ENCODE peak calls at places on chromosomes 7 and 10, in five cellular contexts. One of them, this sample, is unnamed.

GRCh38 chr10:91366687-91367086 is 43.5 kb upstream of the HECTD2 start:
- DNase-seq in IMR-90: no peak
- DNase-seq in NB4: no peak
- DNase-seq in cardiac fibroblast: no peak
- DNase-seq in choroid plexus epithelial cell: no peak
- DNase-seq in this sample: no peak

GRCh38 chr7:117781707-117782106 is 91.5 kb downstream of the CTTNBP2 start:
- DNase-seq in IMR-90: peak; percentile 62
- DNase-seq in NB4: no peak
- DNase-seq in cardiac fibroblast: peak; percentile 18
- DNase-seq in choroid plexus epithelial cell: peak; percentile 3
- DNase-seq in this sample: no peak

GRCh38 chr10:14382022-14382421 is 51.3 kb upstream of the FRMD4A start:
- DNase-seq in IMR-90: peak; percentile 70
- DNase-seq in NB4: no peak
- DNase-seq in cardiac fibroblast: peak; percentile 28
- DNase-seq in choroid plexus epithelial cell: peak; percentile 78
- DNase-seq in this sample: peak; percentile 21

GRCh38 chr10:113268186-113268585 is 284.7 kb upstream of the HABP2 start:
- DNase-seq in IMR-90: peak; percentile 1
- DNase-seq in NB4: no peak
- DNase-seq in cardiac fibroblast: no peak
- DNase-seq in choroid plexus epithelial cell: no peak
- DNase-seq in this sample: no peak

GRCh38 chr10:130301026-130301892 is 165.1 kb downstream of the GLRX3 start:
- DNase-seq in IMR-90: no peak
- DNase-seq in NB4: peak; percentile 89
- DNase-seq in cardiac fibroblast: no peak
- DNase-seq in choroid plexus epithelial cell: peak; percentile 19
- DNase-seq in this sample: peak; percentile 89

GRCh38 chr10:123134915-123135414 is 805 bp upstream of the HMX3 start:
- DNase-seq in IMR-90: no peak
- DNase-seq in NB4: peak; percentile 72
- DNase-seq in cardiac fibroblast: no peak
- DNase-seq in choroid plexus epithelial cell: no peak
- DNase-seq in this sample: no peak

GRCh38 chr10:60425392-60426110 is 35.9 kb upstream of the ANK3 start:
- DNase-seq in IMR-90: peak; percentile 67
- DNase-seq in NB4: no peak
- DNase-seq in cardiac fibroblast: peak; percentile 78
- DNase-seq in choroid plexus epithelial cell: peak; percentile 71
- DNase-seq in this sample: peak; percentile 70

GRCh38 chr10:123141791-123142700 is 5.9 kb upstream of the HMX2 start:
- DNase-seq in IMR-90: no peak
- DNase-seq in NB4: no peak
- DNase-seq in cardiac fibroblast: no peak
- DNase-seq in choroid plexus epithelial cell: no peak
- DNase-seq in this sample: no peak

GRCh38 chr10:95388539-95388938 is 97.7 kb upstream of the PDLIM1 start:
- DNase-seq in IMR-90: no peak
- DNase-seq in NB4: no peak
- DNase-seq in cardiac fibroblast: no peak
- DNase-seq in choroid plexus epithelial cell: no peak
- DNase-seq in this sample: no peak

GRCh38 chr10:689433-690226 is at the start of gene DIP2C:
- DNase-seq in IMR-90: peak; percentile 77
- DNase-seq in NB4: no peak
- DNase-seq in cardiac fibroblast: peak; percentile 66
- DNase-seq in choroid plexus epithelial cell: peak; percentile 78
- DNase-seq in this sample: peak; percentile 81

GRCh38 chr7:27032843-27033242 is 63.0 kb downstream of the HOXA1 start:
- DNase-seq in IMR-90: peak; percentile 13
- DNase-seq in NB4: no peak
- DNase-seq in cardiac fibroblast: no peak
- DNase-seq in choroid plexus epithelial cell: no peak
- DNase-seq in this sample: no peak

GRCh38 chr10:117503170-117503885 is 39.2 kb upstream of the EMX2 start:
- DNase-seq in IMR-90: no peak
- DNase-seq in NB4: no peak
- DNase-seq in cardiac fibroblast: peak; percentile 7
- DNase-seq in choroid plexus epithelial cell: peak; percentile 12
- DNase-seq in this sample: peak; percentile 21

GRCh38 chr10:25226775-25227682 is 52.2 kb downstream of the GPR158 start:
- DNase-seq in IMR-90: peak; percentile 22
- DNase-seq in NB4: peak; percentile 33
- DNase-seq in cardiac fibroblast: peak; percentile 60
- DNase-seq in choroid plexus epithelial cell: peak; percentile 74
- DNase-seq in this sample: peak; percentile 75
- H3K4me3 ChIP-seq in IMR-90: no peak overlapping the region
- H3K4me3 ChIP-seq in NB4: no peak overlapping the region
- H3K4me3 ChIP-seq in cardiac fibroblast: no peak overlapping the region
- H3K4me3 ChIP-seq in choroid plexus epithelial cell: no peak overlapping the region
- H3K4me3 ChIP-seq in this sample: no peak overlapping the region

DNA sequence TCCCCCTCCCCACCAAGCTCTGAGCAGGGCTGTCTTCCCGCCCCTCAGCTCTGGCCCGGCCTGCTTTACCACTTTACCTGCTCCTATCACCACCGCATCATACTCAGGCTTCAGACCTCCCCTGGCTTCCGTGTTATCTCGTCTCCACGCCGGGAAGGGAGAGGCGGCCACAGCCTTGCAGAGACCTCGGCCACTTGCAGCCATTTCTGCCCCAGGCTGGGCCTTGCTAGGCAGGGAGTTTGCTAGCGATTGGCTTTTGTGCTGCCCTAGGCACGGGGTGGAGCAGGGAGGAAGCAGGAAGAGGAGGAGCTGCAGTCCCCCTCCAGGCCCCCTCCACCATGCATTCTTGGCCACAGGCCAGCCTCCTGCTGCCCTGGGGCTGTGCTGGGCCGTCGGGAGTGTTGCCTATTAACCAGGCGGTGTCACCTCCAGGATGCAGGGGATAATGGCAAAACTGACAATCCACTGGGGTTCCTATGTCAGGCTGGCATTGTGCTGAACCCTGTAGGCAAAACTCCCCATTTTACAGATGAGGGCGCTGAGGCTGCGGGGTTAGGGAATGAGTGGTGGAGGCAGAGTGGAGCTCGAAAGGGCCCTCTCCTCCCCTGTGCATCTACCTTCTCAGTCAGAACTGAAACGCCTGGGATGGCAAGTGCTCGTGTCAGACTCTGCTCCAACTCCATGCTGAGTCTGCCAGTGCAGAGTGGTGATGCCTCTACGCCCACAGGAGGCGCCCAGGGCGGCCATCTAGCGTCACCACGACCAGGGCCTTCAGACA is at the start of gene PYROXD2:
- DNase-seq in IMR-90: peak; percentile 88
- DNase-seq in NB4: peak; percentile 92
- DNase-seq in cardiac fibroblast: peak; percentile 91
- DNase-seq in choroid plexus epithelial cell: peak; percentile 95
- DNase-seq in this sample: peak; percentile 94
- TF ChIP-seq CTCF in IMR-90: no peak
- TF ChIP-seq CTCF in NB4: no peak
- TF ChIP-seq CTCF in cardiac fibroblast: no peak
- TF ChIP-seq CTCF in choroid plexus epithelial cell: no peak
- TF ChIP-seq CTCF in this sample: no peak

GRCh38 chr10:66190413-66190812 is 735.4 kb upstream of the LRRTM3 start:
- DNase-seq in IMR-90: no peak
- DNase-seq in NB4: no peak
- DNase-seq in cardiac fibroblast: no peak
- DNase-seq in choroid plexus epithelial cell: no peak
- DNase-seq in this sample: no peak
- H3K4me3 ChIP-seq in IMR-90: no peak overlapping the region
- H3K4me3 ChIP-seq in NB4: no peak overlapping the region
- H3K4me3 ChIP-seq in cardiac fibroblast: no peak overlapping the region
- H3K4me3 ChIP-seq in choroid plexus epithelial cell: no peak overlapping the region
- H3K4me3 ChIP-seq in this sample: no peak overlapping the region

GRCh38 chr7:141220263-141220662 is 146.4 kb downstream of the TMEM178B start:
- DNase-seq in IMR-90: no peak
- DNase-seq in NB4: peak; percentile 38
- DNase-seq in cardiac fibroblast: peak; percentile 5
- DNase-seq in choroid plexus epithelial cell: peak; percentile 10
- DNase-seq in this sample: no peak
- TF ChIP-seq CTCF in IMR-90: no peak
- TF ChIP-seq CTCF in NB4: peak; percentile 21
- TF ChIP-seq CTCF in cardiac fibroblast: peak; percentile 14
- TF ChIP-seq CTCF in choroid plexus epithelial cell: peak; percentile 34
- TF ChIP-seq CTCF in this sample: no peak

DNA sequence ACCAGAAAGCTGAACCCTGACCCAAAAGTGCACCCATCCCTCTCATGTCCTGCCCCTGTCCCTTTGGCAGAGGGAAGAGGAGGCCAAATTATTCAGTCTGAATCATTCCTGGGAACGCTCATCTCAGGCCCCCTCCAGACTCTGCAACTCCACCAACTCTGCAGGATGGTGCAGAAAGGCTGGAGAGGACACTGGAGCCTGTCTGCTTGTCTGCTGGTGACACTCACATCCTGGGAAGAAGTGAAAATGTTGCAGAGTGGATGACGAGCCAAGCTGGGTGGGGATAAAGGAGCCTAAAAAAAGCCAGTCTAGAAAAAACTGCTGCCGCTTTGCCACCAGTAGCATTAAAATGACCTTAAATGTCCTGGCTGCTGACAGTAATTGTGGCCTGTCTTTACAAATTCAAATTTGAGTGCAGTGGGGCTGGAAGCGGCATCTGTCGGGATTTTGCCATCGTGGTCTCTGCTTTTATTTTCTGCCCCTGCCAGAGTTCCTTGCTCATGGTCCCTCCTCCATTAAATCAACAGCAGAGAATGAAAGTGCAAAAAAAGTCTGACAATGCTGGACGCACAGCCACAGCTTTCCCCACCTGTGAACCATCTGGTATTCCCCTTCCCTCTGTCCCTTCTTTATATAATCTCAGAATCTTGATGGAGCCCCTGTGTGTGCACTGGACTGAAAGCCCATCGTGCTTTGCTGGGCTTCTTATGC is 63.9 kb downstream of the STK17A start:
- DNase-seq in IMR-90: peak; percentile 60
- DNase-seq in NB4: no peak
- DNase-seq in cardiac fibroblast: peak; percentile 67
- DNase-seq in choroid plexus epithelial cell: peak; percentile 63
- DNase-seq in this sample: peak; percentile 32
- H3K4me3 ChIP-seq in IMR-90: peak overlapping the region; percentile 0
- H3K4me3 ChIP-seq in NB4: no peak overlapping the region
- H3K4me3 ChIP-seq in cardiac fibroblast: no peak overlapping the region
- H3K4me3 ChIP-seq in choroid plexus epithelial cell: no peak overlapping the region
- H3K4me3 ChIP-seq in this sample: peak overlapping the region; percentile 19

DNA sequence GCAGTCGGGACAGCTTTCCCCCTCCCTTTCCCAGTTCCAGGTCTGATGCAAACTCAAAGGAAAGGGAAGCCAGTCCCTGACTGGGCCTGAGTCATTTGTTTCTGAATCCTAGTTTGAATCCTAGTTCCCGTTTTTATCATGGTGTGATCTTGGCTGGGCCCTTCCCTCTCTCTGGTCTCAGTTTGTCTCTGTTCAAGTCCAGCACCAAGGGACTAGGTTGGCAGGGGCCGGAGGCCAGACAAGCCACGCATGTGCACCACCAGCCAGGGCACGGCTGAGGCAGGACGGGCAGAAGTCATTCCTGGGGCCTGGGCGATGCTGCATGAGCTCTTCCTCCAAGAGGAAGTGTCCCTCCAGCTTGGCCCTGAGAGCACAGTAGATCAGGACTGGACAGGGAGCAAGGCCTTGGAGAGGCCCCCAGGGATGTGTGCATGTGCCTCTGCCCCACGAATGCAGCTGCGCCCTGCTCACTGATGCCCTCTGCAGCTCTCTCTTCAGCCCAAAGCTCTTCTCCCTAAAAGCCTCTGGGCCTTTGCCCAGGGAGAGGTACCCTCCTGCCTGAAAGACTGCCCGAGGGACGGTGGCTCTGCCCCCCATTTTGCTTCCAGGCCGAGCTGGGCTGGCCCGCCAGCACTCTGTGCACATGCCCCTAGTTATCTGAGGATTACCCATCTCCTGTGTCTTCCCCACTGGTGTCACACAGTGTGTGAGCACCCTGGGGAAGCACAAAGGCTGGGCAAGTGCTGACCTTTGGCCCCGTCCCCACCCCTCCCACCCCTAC is 86.7 kb downstream of the ZMIZ1 start:
- DNase-seq in IMR-90: peak; percentile 60
- DNase-seq in NB4: peak; percentile 58
- DNase-seq in cardiac fibroblast: peak; percentile 56
- DNase-seq in choroid plexus epithelial cell: peak; percentile 18
- DNase-seq in this sample: no peak
- TF ChIP-seq CTCF in IMR-90: peak; percentile 10
- TF ChIP-seq CTCF in NB4: peak; percentile 28
- TF ChIP-seq CTCF in cardiac fibroblast: no peak
- TF ChIP-seq CTCF in choroid plexus epithelial cell: peak; percentile 11
- TF ChIP-seq CTCF in this sample: no peak

GRCh38 chr7:73703649-73703984 is 15.9 kb downstream of the STX1A start:
- DNase-seq in IMR-90: no peak
- DNase-seq in NB4: no peak
- DNase-seq in cardiac fibroblast: no peak
- DNase-seq in choroid plexus epithelial cell: no peak
- DNase-seq in this sample: no peak
- H3K4me3 ChIP-seq in IMR-90: no peak overlapping the region
- H3K4me3 ChIP-seq in NB4: no peak overlapping the region
- H3K4me3 ChIP-seq in cardiac fibroblast: no peak overlapping the region
- H3K4me3 ChIP-seq in choroid plexus epithelial cell: peak overlapping the region; percentile 11
- H3K4me3 ChIP-seq in this sample: no peak overlapping the region